ENCODE peak calls at places on chromosomes 4 and X, in eight cellular contexts. One of them, this sample, is unnamed.

GRCh38 chrX:46573896-46574336 is 351 bp downstream of the CHST7 start:
- DNase-seq in pancreas: peak; percentile 42
- DNase-seq in HCT116: no peak
- DNase-seq in SJSA1: peak; percentile 74
- DNase-seq in CD4-positive, alpha-beta memory T cell: peak; percentile 91
- DNase-seq in tibial nerve: peak; percentile 25
- DNase-seq in heart right ventricle: peak; percentile 39
- DNase-seq in endodermal cell: peak; percentile 85
- DNase-seq in this sample: peak; percentile 41

GRCh38 chr4:57109847-57110634 is at the start of gene IGFBP7:
- DNase-seq in pancreas: peak; percentile 53
- DNase-seq in HCT116: no peak
- DNase-seq in SJSA1: peak; percentile 77
- DNase-seq in CD4-positive, alpha-beta memory T cell: no peak
- DNase-seq in tibial nerve: no peak
- DNase-seq in heart right ventricle: peak; percentile 81
- DNase-seq in endodermal cell: peak; percentile 71
- DNase-seq in this sample: peak; percentile 46

GRCh38 chr4:39295784-39296183 is 70.4 kb downstream of the RFC1 start:
- DNase-seq in pancreas: no peak
- DNase-seq in HCT116: no peak
- DNase-seq in SJSA1: no peak
- DNase-seq in CD4-positive, alpha-beta memory T cell: no peak
- DNase-seq in tibial nerve: no peak
- DNase-seq in heart right ventricle: no peak
- DNase-seq in endodermal cell: no peak
- DNase-seq in this sample: no peak

GRCh38 chrX:133921764-133922389 is 63.5 kb downstream of the GPC3 start:
- DNase-seq in pancreas: peak; percentile 73
- DNase-seq in HCT116: peak; percentile 50
- DNase-seq in SJSA1: no peak
- DNase-seq in CD4-positive, alpha-beta memory T cell: no peak
- DNase-seq in tibial nerve: peak; percentile 4
- DNase-seq in heart right ventricle: peak; percentile 25
- DNase-seq in endodermal cell: peak; percentile 90
- DNase-seq in this sample: peak; percentile 33

GRCh38 chr4:152554742-152555141 is 18.9 kb upstream of the FBXW7 start:
- DNase-seq in pancreas: no peak
- DNase-seq in HCT116: no peak
- DNase-seq in SJSA1: no peak
- DNase-seq in CD4-positive, alpha-beta memory T cell: no peak
- DNase-seq in tibial nerve: no peak
- DNase-seq in heart right ventricle: no peak
- DNase-seq in endodermal cell: peak; percentile 66
- DNase-seq in this sample: no peak

GRCh38 chr4:80183196-80184052 is 13.9 kb upstream of the PRDM8 start:
- DNase-seq in pancreas: no peak
- DNase-seq in HCT116: no peak
- DNase-seq in SJSA1: no peak
- DNase-seq in CD4-positive, alpha-beta memory T cell: peak; percentile 68
- DNase-seq in tibial nerve: no peak
- DNase-seq in heart right ventricle: no peak
- DNase-seq in endodermal cell: no peak
- DNase-seq in this sample: no peak

GRCh38 chr4:70994069-70994366 is 569 bp downstream of the DCK start:
- DNase-seq in pancreas: no peak
- DNase-seq in HCT116: no peak
- DNase-seq in SJSA1: no peak
- DNase-seq in CD4-positive, alpha-beta memory T cell: no peak
- DNase-seq in tibial nerve: no peak
- DNase-seq in heart right ventricle: no peak
- DNase-seq in endodermal cell: no peak
- DNase-seq in this sample: peak; percentile 29

GRCh38 chrX:103919336-103919682 is 43.1 kb upstream of the TMSB15B start:
- DNase-seq in pancreas: no peak
- DNase-seq in HCT116: no peak
- DNase-seq in SJSA1: no peak
- DNase-seq in CD4-positive, alpha-beta memory T cell: peak; percentile 57
- DNase-seq in tibial nerve: peak; percentile 7
- DNase-seq in heart right ventricle: no peak
- DNase-seq in endodermal cell: no peak
- DNase-seq in this sample: no peak

GRCh38 chr4:69781458-69782418 is 21.3 kb upstream of the SULT1B1 start:
- DNase-seq in pancreas: no peak
- DNase-seq in HCT116: no peak
- DNase-seq in SJSA1: no peak
- DNase-seq in CD4-positive, alpha-beta memory T cell: no peak
- DNase-seq in tibial nerve: no peak
- DNase-seq in heart right ventricle: no peak
- DNase-seq in endodermal cell: peak; percentile 50
- DNase-seq in this sample: no peak

GRCh38 chrX:57900961-57901360 is 9.3 kb downstream of the ZXDA start:
- DNase-seq in pancreas: no peak
- DNase-seq in HCT116: no peak
- DNase-seq in SJSA1: peak; percentile 5
- DNase-seq in CD4-positive, alpha-beta memory T cell: no peak
- DNase-seq in tibial nerve: no peak
- DNase-seq in heart right ventricle: no peak
- DNase-seq in endodermal cell: no peak
- DNase-seq in this sample: no peak

GRCh38 chr4:122052714-122053113 is 99.4 kb upstream of the BLTP1 start:
- DNase-seq in pancreas: no peak
- DNase-seq in HCT116: no peak
- DNase-seq in SJSA1: no peak
- DNase-seq in CD4-positive, alpha-beta memory T cell: no peak
- DNase-seq in tibial nerve: no peak
- DNase-seq in heart right ventricle: no peak
- DNase-seq in endodermal cell: no peak
- DNase-seq in this sample: no peak

GRCh38 chrX:64191281-64192010 is 14.1 kb downstream of the AMER1 start:
- DNase-seq in pancreas: no peak
- DNase-seq in HCT116: no peak
- DNase-seq in SJSA1: no peak
- DNase-seq in CD4-positive, alpha-beta memory T cell: no peak
- DNase-seq in tibial nerve: no peak
- DNase-seq in heart right ventricle: no peak
- DNase-seq in endodermal cell: peak; percentile 9
- DNase-seq in this sample: no peak

GRCh38 chr4:145887241-145887964 is 51.2 kb downstream of the ZNF827 start:
- DNase-seq in pancreas: no peak
- DNase-seq in HCT116: no peak
- DNase-seq in SJSA1: peak; percentile 28
- DNase-seq in CD4-positive, alpha-beta memory T cell: no peak
- DNase-seq in tibial nerve: no peak
- DNase-seq in heart right ventricle: no peak
- DNase-seq in endodermal cell: peak; percentile 64
- DNase-seq in this sample: no peak

GRCh38 chrX:12975670-12975965 is 708 bp downstream of the TMSB4X start:
- DNase-seq in pancreas: no peak
- DNase-seq in HCT116: no peak
- DNase-seq in SJSA1: no peak
- DNase-seq in CD4-positive, alpha-beta memory T cell: no peak
- DNase-seq in tibial nerve: no peak
- DNase-seq in heart right ventricle: peak; percentile 35
- DNase-seq in endodermal cell: no peak
- DNase-seq in this sample: no peak

GRCh38 chrX:132957211-132958085 is 981 bp downstream of the HS6ST2 start:
- DNase-seq in pancreas: peak; percentile 25
- DNase-seq in HCT116: no peak
- DNase-seq in SJSA1: no peak
- DNase-seq in CD4-positive, alpha-beta memory T cell: peak; percentile 44
- DNase-seq in tibial nerve: no peak
- DNase-seq in heart right ventricle: peak; percentile 6
- DNase-seq in endodermal cell: no peak
- DNase-seq in this sample: no peak

GRCh38 chrX:107711521-107712041 is 64.0 kb downstream of the TSC22D3 start:
- DNase-seq in pancreas: no peak
- DNase-seq in HCT116: no peak
- DNase-seq in SJSA1: no peak
- DNase-seq in CD4-positive, alpha-beta memory T cell: no peak
- DNase-seq in tibial nerve: no peak
- DNase-seq in heart right ventricle: no peak
- DNase-seq in endodermal cell: peak; percentile 47
- DNase-seq in this sample: no peak

GRCh38 chr4:10094841-10095240 is 21.8 kb downstream of the WDR1 start:
- DNase-seq in pancreas: no peak
- DNase-seq in HCT116: no peak
- DNase-seq in SJSA1: no peak
- DNase-seq in CD4-positive, alpha-beta memory T cell: peak; percentile 41
- DNase-seq in tibial nerve: no peak
- DNase-seq in heart right ventricle: no peak
- DNase-seq in endodermal cell: no peak
- DNase-seq in this sample: no peak

GRCh38 chrX:66544181-66544580 is 94.7 kb downstream of the EDA2R start:
- DNase-seq in pancreas: no peak
- DNase-seq in HCT116: no peak
- DNase-seq in SJSA1: no peak
- DNase-seq in CD4-positive, alpha-beta memory T cell: no peak
- DNase-seq in tibial nerve: no peak
- DNase-seq in heart right ventricle: no peak
- DNase-seq in endodermal cell: no peak
- DNase-seq in this sample: no peak

GRCh38 chrX:46917634-46918033 is 5.4 kb downstream of the JADE3 start:
- DNase-seq in pancreas: no peak
- DNase-seq in HCT116: no peak
- DNase-seq in SJSA1: no peak
- DNase-seq in CD4-positive, alpha-beta memory T cell: no peak
- DNase-seq in tibial nerve: no peak
- DNase-seq in heart right ventricle: no peak
- DNase-seq in endodermal cell: no peak
- DNase-seq in this sample: no peak

DNA sequence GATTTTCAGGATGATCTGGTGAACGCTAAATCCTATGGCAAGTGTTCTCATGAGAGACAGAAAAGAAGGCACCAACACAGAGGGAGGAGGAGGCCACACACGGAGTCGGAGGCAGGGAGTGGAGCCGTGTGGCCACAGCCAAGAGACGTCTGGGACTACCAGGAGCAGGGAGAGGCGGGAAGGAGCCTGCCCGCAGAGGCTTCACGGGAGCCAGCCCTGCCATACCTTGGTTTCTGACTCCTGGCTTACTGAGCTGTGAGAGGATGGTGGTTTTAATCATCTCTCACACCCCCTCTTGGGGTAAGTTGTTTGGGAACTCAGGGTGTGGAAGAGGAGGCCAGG is 33.5 kb upstream of the GPR78 start:
- DNase-seq in pancreas: no peak
- DNase-seq in HCT116: no peak
- DNase-seq in SJSA1: no peak
- DNase-seq in CD4-positive, alpha-beta memory T cell: no peak
- DNase-seq in tibial nerve: no peak
- DNase-seq in heart right ventricle: no peak
- DNase-seq in endodermal cell: no peak
- DNase-seq in this sample: no peak
- H3K27ac ChIP-seq in pancreas: no peak overlapping the region
- H3K27ac ChIP-seq in HCT116: no peak overlapping the region
- H3K27ac ChIP-seq in SJSA1: peak overlapping the region; percentile 96
- H3K27ac ChIP-seq in CD4-positive, alpha-beta memory T cell: no peak overlapping the region
- H3K27ac ChIP-seq in tibial nerve: no peak overlapping the region
- H3K27ac ChIP-seq in heart right ventricle: no peak overlapping the region
- H3K27ac ChIP-seq in endodermal cell: no peak overlapping the region
- H3K27ac ChIP-seq in this sample: no peak overlapping the region

DNA sequence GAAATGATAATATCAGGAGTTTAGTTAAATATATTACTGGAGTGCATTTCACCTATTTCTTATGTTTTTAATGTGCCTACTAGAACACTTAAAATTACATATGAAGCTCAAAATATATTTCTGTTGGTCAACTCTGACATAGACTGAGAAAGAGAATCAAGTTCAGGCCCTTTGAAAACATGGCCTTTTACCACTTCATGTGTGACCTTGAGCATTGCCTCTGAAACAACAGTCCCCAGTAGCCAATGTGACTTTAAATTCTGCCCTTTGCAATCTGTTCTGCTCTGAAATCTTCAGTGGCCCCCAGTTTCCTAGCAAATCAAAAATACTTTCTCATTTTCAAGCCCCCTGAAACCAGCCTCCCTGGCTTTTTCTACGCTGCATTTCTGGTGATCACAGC is 50.1 kb upstream of the TBC1D14 start:
- DNase-seq in pancreas: no peak
- DNase-seq in HCT116: no peak
- DNase-seq in SJSA1: no peak
- DNase-seq in CD4-positive, alpha-beta memory T cell: no peak
- DNase-seq in tibial nerve: no peak
- DNase-seq in heart right ventricle: no peak
- DNase-seq in endodermal cell: no peak
- DNase-seq in this sample: no peak
- H3K36me3 ChIP-seq in pancreas: no peaks in the 10 kb centered on the region
- H3K36me3 ChIP-seq in HCT116: peaks cover 19% of the 10 kb centered on the region
- H3K36me3 ChIP-seq in SJSA1: peaks cover 56% of the 10 kb centered on the region
- H3K36me3 ChIP-seq in CD4-positive, alpha-beta memory T cell: peaks cover 45% of the 10 kb centered on the region
- H3K36me3 ChIP-seq in tibial nerve: no peaks in the 10 kb centered on the region
- H3K36me3 ChIP-seq in heart right ventricle: peaks cover 27% of the 10 kb centered on the region
- H3K36me3 ChIP-seq in endodermal cell: peaks cover 77% of the 10 kb centered on the region
- H3K36me3 ChIP-seq in this sample: peaks cover 21% of the 10 kb centered on the region

GRCh38 chr4:176995-177394 is 52.7 kb downstream of the ZNF718 start:
- DNase-seq in pancreas: no peak
- DNase-seq in HCT116: no peak
- DNase-seq in SJSA1: no peak
- DNase-seq in CD4-positive, alpha-beta memory T cell: no peak
- DNase-seq in tibial nerve: no peak
- DNase-seq in heart right ventricle: no peak
- DNase-seq in endodermal cell: no peak
- DNase-seq in this sample: no peak
- H3K9me3 ChIP-seq in pancreas: no peaks in the 10 kb centered on the region
- H3K9me3 ChIP-seq in HCT116: peaks cover 10% of the 10 kb centered on the region
- H3K9me3 ChIP-seq in SJSA1: no peaks in the 10 kb centered on the region
- H3K9me3 ChIP-seq in CD4-positive, alpha-beta memory T cell: peaks cover 65% of the 10 kb centered on the region
- H3K9me3 ChIP-seq in tibial nerve: peaks cover 4% of the 10 kb centered on the region
- H3K9me3 ChIP-seq in heart right ventricle: peaks cover 100% of the 10 kb centered on the region
- H3K9me3 ChIP-seq in endodermal cell: peaks cover 96% of the 10 kb centered on the region
- H3K9me3 ChIP-seq in this sample: peaks cover 22% of the 10 kb centered on the region

DNA sequence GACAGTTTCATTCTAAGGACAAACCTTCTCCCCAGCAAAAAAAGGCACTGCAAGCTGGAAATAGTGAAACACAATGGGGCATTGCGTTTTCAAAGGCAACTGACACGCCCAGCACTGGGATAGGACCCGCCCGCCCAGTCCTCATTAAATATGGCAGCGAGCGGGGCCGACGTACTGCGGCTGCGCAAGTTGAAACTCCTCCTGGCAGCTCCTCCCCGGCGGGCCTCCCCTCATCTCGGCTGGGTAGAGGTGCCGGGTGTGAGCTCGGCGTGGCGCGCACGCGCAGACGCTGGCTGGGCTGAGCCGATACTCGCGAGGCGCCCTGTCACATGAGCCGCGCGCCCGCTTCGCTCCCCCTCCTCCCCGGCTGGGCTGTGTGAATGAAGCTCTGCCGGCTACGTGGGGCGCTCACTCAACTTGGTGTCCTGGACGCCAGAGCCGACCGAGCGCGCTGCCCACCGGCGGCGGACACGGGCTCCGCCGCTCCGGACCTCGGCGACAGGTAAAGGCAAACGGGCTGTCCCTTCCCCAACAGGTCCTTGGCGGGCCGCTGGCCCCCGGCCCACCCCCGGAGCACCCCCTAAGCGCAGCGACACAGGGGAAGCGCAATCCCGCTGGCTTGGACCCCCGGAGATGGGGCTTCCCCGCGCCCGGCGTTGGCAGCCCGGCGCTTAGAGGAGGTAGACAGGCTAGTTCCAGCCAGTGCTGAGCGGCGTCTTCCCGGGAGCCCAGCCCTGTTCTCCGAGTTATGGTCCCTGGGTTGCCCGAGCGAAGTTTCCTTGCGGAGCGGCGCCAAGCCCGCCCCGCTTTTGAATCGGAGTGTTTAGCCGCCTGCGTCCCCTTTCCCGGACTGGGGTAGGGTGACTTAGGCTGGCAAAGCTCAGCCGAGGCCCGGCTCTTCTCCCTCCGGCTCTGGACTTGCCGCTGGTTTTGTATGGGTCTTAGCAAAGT is at the start of gene CLCN5:
- DNase-seq in pancreas: peak; percentile 96
- DNase-seq in HCT116: peak; percentile 85
- DNase-seq in SJSA1: peak; percentile 88
- DNase-seq in CD4-positive, alpha-beta memory T cell: peak; percentile 96
- DNase-seq in tibial nerve: peak; percentile 88
- DNase-seq in heart right ventricle: peak; percentile 95
- DNase-seq in endodermal cell: peak; percentile 97
- DNase-seq in this sample: peak; percentile 94
- H3K27ac ChIP-seq in pancreas: peak within 1 kb of the TSS; percentile 38
- H3K27ac ChIP-seq in HCT116: peak within 1 kb of the TSS; percentile 27
- H3K27ac ChIP-seq in SJSA1: no peak within 1 kb of the TSS
- H3K27ac ChIP-seq in CD4-positive, alpha-beta memory T cell: peak within 1 kb of the TSS; percentile 32
- H3K27ac ChIP-seq in tibial nerve: peak within 1 kb of the TSS; percentile 58
- H3K27ac ChIP-seq in heart right ventricle: no peak within 1 kb of the TSS
- H3K27ac ChIP-seq in endodermal cell: no peak within 1 kb of the TSS
- H3K27ac ChIP-seq in this sample: peak within 1 kb of the TSS; percentile 83